ENCODE peak calls at places on chromosomes 5 and 9, in five cellular contexts. E, O, Z, L and R are unnamed samples.
A peak's percentile ranks its signal among the peaks of the same experiment; 100 is the strongest.

GRCh38 chr9:70988551-70988950 is 132.9 kb downstream of the TRPM3 start:
- DNase-seq in Z (no peak), L (no peak), O (no peak), E (no peak), R (no peak)

GRCh38 chr5:2165991-2166978 is 283.6 kb upstream of the IRX4 start:
- DNase-seq in Z (no peak), L (no peak), O (no peak), E (no peak), R (no peak)

GRCh38 chr5:99334936-99335335 is 406.1 kb upstream of the CHD1 start:
- DNase-seq in L (no peak), Z (no peak), E (no peak), O (no peak), R (no peak)

GRCh38 chr5:52943285-52943684 is 45.9 kb upstream of the ITGA2 start:
- DNase-seq in Z (no peak), L (no peak), O (no peak), E (no peak), R (no peak)

GRCh38 chr5:147930759-147931158 is 24.4 kb upstream of the C5orf46 start:
- DNase-seq in E (no peak), L (no peak), O (no peak), Z (no peak), R (peak; percentile 12)

GRCh38 chr5:179264053-179264540 is 81.2 kb downstream of the ADAMTS2 start:
- DNase-seq in E (peak; percentile 45), L (no peak), Z (no peak), O (peak; percentile 20), R (no peak)

GRCh38 chr5:68612972-68613371 is 397.4 kb downstream of the PIK3R1 start:
- DNase-seq in Z (no peak), O (no peak), E (no peak), L (no peak), R (no peak)

GRCh38 chr9:17669206-17669605 is 90.3 kb downstream of the SH3GL2 start:
- DNase-seq in E (no peak), L (no peak), Z (no peak), O (no peak), R (no peak)

GRCh38 chr9:38356851-38357250 is 35.7 kb upstream of the ALDH1B1 start:
- DNase-seq in O (no peak), L (no peak), Z (no peak), E (no peak), R (no peak)

GRCh38 chr9:114958021-114958846 is 27.8 kb upstream of the TNFSF8 start:
- DNase-seq in L (peak; percentile 54), O (no peak), Z (no peak), E (peak; percentile 79), R (no peak)

GRCh38 chr9:1995084-1995483 is 20.1 kb upstream of the SMARCA2 start:
- DNase-seq in O (no peak), Z (no peak), L (no peak), E (no peak), R (no peak)

GRCh38 chr5:172797800-172798199 is 26.8 kb upstream of the DUSP1 start:
- DNase-seq in L (no peak), Z (no peak), E (peak; percentile 29), O (no peak), R (no peak)

GRCh38 chr9:73259086-73259696 is 107.5 kb downstream of the ANXA1 start:
- DNase-seq in L (no peak), Z (no peak), E (no peak), O (no peak), R (no peak)

GRCh38 chr9:107638922-107639321 is 149.4 kb upstream of the KLF4 start:
- DNase-seq in Z (no peak), E (no peak), L (no peak), O (no peak), R (no peak)